ENCODE peak calls at places on chromosome 9, in ten cellular contexts. N is progenitor cell of endocrine pancreas; C is body of pancreas; I is epithelial cell of esophagus; X is GM12865; B is dorsolateral prefrontal cortex; H is gastrocnemius medialis; D is CD8-positive, alpha-beta T cell; Q is transverse colon; T is astrocyte. V is an unnamed sample.

GRCh38 chr9:71747572-71747971 is 20.7 kb downstream of the CEMIP2 start:
- DNase-seq in C (no peak), B (no peak), D (no peak), Q (no peak), N (no peak), X (no peak), H (no peak), T (no peak), I (no peak), V (no peak)

GRCh38 chr9:76732341-76732958 is 31.8 kb upstream of the PCA3 start:
- DNase-seq in T (peak; percentile 42), D (no peak), Q (no peak), B (no peak), H (no peak), N (no peak), I (no peak), C (no peak), X (no peak), V (no peak)

GRCh38 chr9:135743021-135743420 is 41.0 kb downstream of the KCNT1 start:
- DNase-seq in H (no peak), X (no peak), D (no peak), N (no peak), B (no peak), C (no peak), I (no peak), Q (no peak), T (no peak), V (no peak)

GRCh38 chr9:16246785-16247184 is 623.7 kb downstream of the BNC2 start:
- DNase-seq in X (no peak), C (no peak), N (no peak), I (no peak), T (no peak), B (no peak), D (no peak), H (no peak), Q (no peak), V (no peak)

GRCh38 chr9:14191512-14191911 is 122.4 kb downstream of the NFIB start:
- DNase-seq in I (no peak), B (no peak), C (no peak), T (no peak), D (no peak), H (no peak), Q (no peak), X (no peak), N (no peak), V (no peak)

GRCh38 chr9:70229026-70229425 is 29.8 kb upstream of the SMC5 start:
- DNase-seq in B (no peak), Q (no peak), T (no peak), N (no peak), H (no peak), D (no peak), X (no peak), C (no peak), I (no peak), V (no peak)

GRCh38 chr9:78397045-78397843 is 100.3 kb downstream of the PSAT1 start:
- DNase-seq in T (no peak), X (no peak), H (no peak), N (no peak), C (no peak), B (no peak), I (no peak), Q (no peak), D (no peak), V (peak; percentile 38)

GRCh38 chr9:111743275-111743674 is 51.5 kb downstream of the SHOC1 start:
- DNase-seq in N (no peak), T (peak; percentile 73), I (peak; percentile 97), C (no peak), H (no peak), D (no peak), Q (no peak), X (no peak), B (no peak), V (no peak)

GRCh38 chr9:99445920-99446319 is 223.8 kb downstream of the SEC61B start:
- DNase-seq in D (no peak), T (no peak), B (peak; percentile 5), Q (no peak), I (peak; percentile 65), H (no peak), X (no peak), N (no peak), C (no peak), V (no peak)

GRCh38 chr9:76817489-76817888 is 53.3 kb downstream of the PCA3 start:
- DNase-seq in T (peak; percentile 64), D (no peak), B (no peak), I (peak; percentile 82), C (no peak), N (no peak), H (no peak), Q (no peak), X (no peak), V (no peak)

GRCh38 chr9:14487547-14488185 is 173.7 kb upstream of the NFIB start:
- DNase-seq in H (no peak), T (no peak), I (no peak), X (no peak), N (no peak), D (no peak), Q (no peak), B (no peak), C (no peak), V (no peak)

GRCh38 chr9:34140853-34141252 is 14.4 kb upstream of the DCAF12 start:
- DNase-seq in N (no peak), B (no peak), Q (no peak), T (no peak), I (no peak), C (no peak), H (no peak), X (no peak), D (no peak), V (no peak)

GRCh38 chr9:34145165-34145564 is 18.7 kb upstream of the DCAF12 start:
- DNase-seq in Q (no peak), C (no peak), X (peak; percentile 14), H (no peak), N (no peak), D (no peak), I (no peak), T (peak; percentile 52), B (no peak), V (no peak)

GRCh38 chr9:34143116-34143515 is 16.6 kb upstream of the DCAF12 start:
- DNase-seq in C (no peak), X (no peak), Q (no peak), B (no peak), N (no peak), T (no peak), I (no peak), H (no peak), D (no peak), V (no peak)

GRCh38 chr9:34134521-34134920 is 8.0 kb upstream of the DCAF12 start:
- DNase-seq in T (no peak), I (no peak), Q (no peak), B (no peak), H (no peak), N (no peak), C (no peak), D (no peak), X (no peak), V (no peak)

GRCh38 chr9:34139477-34140146 is 13.1 kb upstream of the DCAF12 start:
- DNase-seq in C (peak; percentile 85), B (no peak), I (peak; percentile 58), Q (peak; percentile 16), H (peak; percentile 17), X (peak; percentile 31), T (peak; percentile 88), N (no peak), D (no peak), V (no peak)
- TF ChIP-seq CTCF in C (peak; percentile 52), B (no peak), I (peak; percentile 47), Q (no peak), H (no peak), X (peak; percentile 20), T (peak; percentile 18), N (no peak), D (no peak), V (no peak)

DNA sequence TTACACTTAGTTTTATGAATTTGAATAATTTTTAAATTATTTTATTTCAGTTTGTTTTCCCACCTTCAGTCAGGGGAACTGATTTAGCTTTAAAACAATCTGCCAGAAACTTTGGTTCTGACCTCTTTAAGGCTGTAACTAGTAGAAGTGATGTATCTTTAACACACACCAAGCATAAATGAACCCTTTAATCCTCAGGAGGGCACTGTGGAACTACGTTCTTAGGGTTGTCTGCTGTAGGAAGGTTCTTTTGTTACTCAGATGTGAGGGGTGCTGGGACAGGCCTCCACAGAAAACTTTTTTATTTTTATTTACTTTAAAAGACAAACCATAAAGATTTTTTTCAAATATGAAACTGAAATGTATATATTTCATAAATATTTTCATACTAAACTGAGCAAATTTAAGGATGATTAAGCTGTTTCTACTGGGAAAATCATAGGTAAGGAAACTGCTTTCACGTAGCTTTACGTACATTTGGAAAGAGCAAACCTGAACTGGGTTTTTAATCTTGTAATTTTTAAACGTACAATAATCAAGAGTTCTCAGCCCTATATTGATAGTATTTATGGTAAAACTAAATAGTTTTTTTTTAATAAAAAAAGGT is 5.3 kb downstream of the KLF4 start:
- DNase-seq in X (peak; percentile 71), Q (peak; percentile 33), I (peak; percentile 80), C (peak; percentile 28), H (peak; percentile 28), D (no peak), N (no peak), T (peak; percentile 55), B (no peak), V (no peak)
- TF ChIP-seq CTCF in X (peak; percentile 35), Q (peak; percentile 64), I (peak; percentile 65), C (peak; percentile 67), H (peak; percentile 43), D (no peak), N (peak; percentile 69), T (peak; percentile 62), B (peak; percentile 65), V (peak; percentile 13)

GRCh38 chr9:131810351-131811170 is 70.7 kb upstream of the RAPGEF1 start:
- DNase-seq in Q (no peak), B (no peak), N (no peak), C (no peak), X (no peak), D (no peak), H (no peak), I (no peak), T (no peak), V (no peak)
- TF ChIP-seq CTCF in Q (no peak), B (no peak), N (no peak), C (no peak), X (peak; percentile 3), D (no peak), H (no peak), I (no peak), T (no peak), V (no peak)

DNA sequence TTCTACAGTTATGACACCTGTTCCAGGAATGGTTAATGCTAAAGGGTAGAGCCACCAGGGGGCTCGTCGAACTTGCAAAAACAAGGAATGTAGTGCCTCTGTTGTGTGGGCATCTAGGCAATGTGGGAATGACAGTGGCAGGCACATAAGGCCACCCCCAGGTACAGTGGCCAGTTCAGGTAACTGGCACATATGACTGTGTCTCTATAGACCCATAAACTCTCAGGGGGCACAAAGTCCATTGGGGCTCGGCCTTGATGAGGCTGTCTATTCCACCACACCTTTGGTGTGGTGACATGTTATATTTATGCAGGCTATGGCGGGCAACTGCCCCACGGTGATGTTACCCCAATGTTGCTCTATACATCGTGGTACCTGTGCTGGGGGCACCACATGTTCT is 59.6 kb upstream of the FAM120A start:
- DNase-seq in D (no peak), B (no peak), X (no peak), H (no peak), C (no peak), I (no peak), N (no peak), T (no peak), Q (peak; percentile 85), V (no peak)
- TF ChIP-seq CTCF in D (no peak), B (no peak), X (no peak), H (no peak), C (no peak), I (no peak), N (no peak), T (no peak), Q (peak; percentile 58), V (no peak)